ENCODE peak calls at places on chromosomes 6 and 20, in four cellular contexts. S is GM12878, Q is HepG2, T is WTC11. O is an unnamed sample.

GRCh38 chr6:13695217-13695616 is 16.4 kb downstream of the RANBP9 start:
- DNase-seq in S (no peak), Q (no peak), T (no peak), O (no peak)

GRCh38 chr6:137536104-137536773 is 42.0 kb upstream of the OLIG3 start:
- DNase-seq in S (no peak), Q (no peak), T (no peak), O (no peak)

GRCh38 chr6:84836366-84836765 is 72.0 kb upstream of the TBX18 start:
- DNase-seq in S (no peak), Q (no peak), T (no peak), O (no peak)

GRCh38 chr6:139820191-139820590 is 445.7 kb upstream of the CITED2 start:
- DNase-seq in S (no peak), Q (no peak), T (no peak), O (no peak)

GRCh38 chr6:90192857-90193256 is 103.8 kb downstream of the BACH2 start:
- DNase-seq in S (no peak), Q (no peak), T (no peak), O (no peak)

GRCh38 chr6:160054271-160054670 is 67.3 kb upstream of the SLC22A1 start:
- DNase-seq in S (no peak), Q (no peak), T (no peak), O (no peak)

GRCh38 chr6:137494281-137494966 is at the start of gene OLIG3:
- DNase-seq in S (no peak), Q (no peak), T (peak; percentile 61), O (no peak)

GRCh38 chr6:149864578-149865535 is 698 bp upstream of the LRP11 start:
- DNase-seq in S (no peak), Q (peak; percentile 75), T (no peak), O (peak; percentile 68)

GRCh38 chr6:167892835-167893234 is 66.1 kb downstream of the AFDN start:
- DNase-seq in S (no peak), Q (no peak), T (peak; percentile 24), O (no peak)

GRCh38 chr20:61628901-61629300 is 376.8 kb downstream of the CDH4 start:
- DNase-seq in S (no peak), Q (no peak), T (no peak), O (no peak)

GRCh38 chr6:106918128-106918527 is 56.4 kb downstream of the CD24 start:
- DNase-seq in S (no peak), Q (no peak), T (no peak), O (no peak)

GRCh38 chr20:2794866-2795447 is 5.5 kb downstream of the CPXM1 start:
- DNase-seq in S (no peak), Q (no peak), T (no peak), O (no peak)
- TF ChIP-seq CBFB in S (no peak), Q (no peak), T (no peak), O (no peak)

DNA sequence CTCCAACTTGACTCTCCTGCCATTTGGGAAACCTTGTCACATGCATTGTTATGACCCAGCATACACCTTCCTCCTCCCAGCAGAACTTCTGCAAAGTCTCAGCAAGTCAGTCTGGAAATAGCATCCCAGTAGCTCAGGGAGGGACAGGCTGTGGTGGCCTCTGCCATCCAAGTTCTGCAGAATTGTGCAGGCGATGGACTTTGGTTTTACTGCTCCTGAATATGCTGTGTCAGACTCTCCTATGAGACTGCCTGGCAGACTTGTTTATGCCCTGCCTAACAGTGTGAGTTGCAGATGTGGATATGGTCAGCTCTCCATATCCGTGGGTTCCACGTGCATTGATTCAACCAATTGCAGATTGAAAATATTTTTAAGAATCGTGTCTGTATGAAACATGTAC is 52.8 kb downstream of the SNRNP48 start:
- DNase-seq in S (no peak), Q (no peak), T (no peak), O (no peak)
- TF ChIP-seq CBFB in S (no peak), Q (no peak), T (no peak), O (no peak)

DNA sequence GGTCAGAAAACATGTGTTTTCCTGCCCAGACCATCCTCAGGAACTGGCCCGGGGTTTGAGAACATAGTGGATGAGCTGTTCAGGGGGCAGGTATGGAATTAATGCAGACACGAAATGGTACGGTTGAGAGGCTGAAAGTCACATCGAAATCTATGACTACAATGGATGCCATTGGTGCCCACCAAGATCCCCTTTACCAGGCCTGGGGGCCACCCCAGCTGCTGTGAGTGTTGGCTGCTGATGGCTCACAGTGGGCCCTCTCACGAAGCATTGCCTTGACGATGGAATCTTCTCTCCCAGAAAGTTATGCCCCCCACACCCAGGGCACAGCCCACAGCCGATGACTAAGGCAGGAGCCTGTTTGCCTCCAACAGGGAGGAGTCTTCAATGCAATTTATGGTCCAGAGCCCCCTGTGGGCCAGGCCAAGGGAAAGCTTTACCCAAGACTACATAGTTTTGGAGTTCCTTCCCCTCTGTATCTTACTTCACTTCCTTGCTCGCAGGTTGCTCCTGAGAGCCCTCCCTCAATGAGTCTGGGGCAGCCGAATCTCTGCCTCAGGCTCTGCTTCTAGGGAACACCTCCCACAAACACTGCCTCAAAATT is 92.6 kb downstream of the BFSP1 start:
- DNase-seq in S (no peak), Q (no peak), T (no peak), O (no peak)
- TF ChIP-seq CBFB in S (no peak), Q (no peak), T (no peak), O (no peak)

GRCh38 chr6:34001706-34002645 is 143.9 kb downstream of the GRM4 start:
- DNase-seq in S (no peak), Q (no peak), T (no peak), O (no peak)
- TF ChIP-seq CBFB in S (no peak), Q (no peak), T (no peak), O (no peak)

GRCh38 chr6:129872591-129872990 is 11.5 kb upstream of the TMEM244 start:
- DNase-seq in S (no peak), Q (no peak), T (no peak), O (no peak)

GRCh38 chr6:129874837-129875236 is 13.7 kb upstream of the TMEM244 start:
- DNase-seq in S (no peak), Q (no peak), T (no peak), O (no peak)

GRCh38 chr6:129871220-129871619 is 10.1 kb upstream of the TMEM244 start:
- DNase-seq in S (no peak), Q (no peak), T (no peak), O (no peak)

GRCh38 chr6:129875610-129876515 is 14.7 kb upstream of the TMEM244 start:
- DNase-seq in S (peak; percentile 40), Q (no peak), T (no peak), O (no peak)
- TF ChIP-seq CBFB in S (no peak), Q (no peak), T (no peak), O (no peak)